ENCODE peak calls at places on chromosome 3, in eight cellular contexts. F, N, U, T, C, D, B and A are unnamed samples.

GRCh38 chr3:69094467-69095205 is 9.9 kb downstream of the ARL6IP5 start:
- DNase-seq in F (no peak), N (peak; percentile 72), U (no peak), T (no peak), C (no peak), D (no peak), B (no peak), A (no peak)

GRCh38 chr3:30516238-30516637 is 90.2 kb upstream of the TGFBR2 start:
- DNase-seq in F (no peak), N (peak; percentile 80), U (no peak), T (no peak), C (no peak), D (no peak), B (no peak), A (no peak)

GRCh38 chr3:166451997-166452396 is 614.8 kb upstream of the BCHE start:
- DNase-seq in F (no peak), N (no peak), U (no peak), T (no peak), C (no peak), D (no peak), B (no peak), A (no peak)

GRCh38 chr3:126969586-126969985 is 13.3 kb upstream of the PLXNA1 start:
- DNase-seq in F (no peak), N (peak; percentile 22), U (no peak), T (no peak), C (no peak), D (no peak), B (no peak), A (no peak)

GRCh38 chr3:167114619-167115018 is 265.5 kb downstream of the ZBBX start:
- DNase-seq in F (no peak), N (no peak), U (no peak), T (peak; percentile 7), C (no peak), D (no peak), B (no peak), A (no peak)

GRCh38 chr3:46512191-46512590 is 14.4 kb downstream of the RTP3 start:
- DNase-seq in F (no peak), N (no peak), U (no peak), T (no peak), C (no peak), D (no peak), B (no peak), A (no peak)

GRCh38 chr3:128301186-128302023 is 148.1 kb downstream of the EEFSEC start:
- DNase-seq in F (no peak), N (no peak), U (no peak), T (no peak), C (no peak), D (no peak), B (no peak), A (no peak)

GRCh38 chr3:132912416-132912753 is 125.8 kb upstream of the TMEM108 start:
- DNase-seq in F (no peak), N (no peak), U (no peak), T (no peak), C (no peak), D (no peak), B (no peak), A (no peak)

GRCh38 chr3:137764563-137765309 is 621 bp downstream of the SOX14 start:
- DNase-seq in F (no peak), N (no peak), U (no peak), T (no peak), C (no peak), D (no peak), B (no peak), A (no peak)

GRCh38 chr3:175105066-175105465 is 245.9 kb downstream of the NAALADL2 start:
- DNase-seq in F (no peak), N (peak; percentile 11), U (no peak), T (no peak), C (no peak), D (no peak), B (no peak), A (no peak)

GRCh38 chr3:146680602-146681001 is 75.5 kb upstream of the PLSCR5 start:
- DNase-seq in F (no peak), N (no peak), U (no peak), T (no peak), C (no peak), D (no peak), B (no peak), A (no peak)

GRCh38 chr3:136332776-136333175 is 82.6 kb downstream of the PCCB start:
- DNase-seq in F (no peak), N (peak; percentile 61), U (no peak), T (no peak), C (no peak), D (no peak), B (no peak), A (no peak)

GRCh38 chr3:124780767-124781485 is 50.7 kb downstream of the UMPS start:
- DNase-seq in F (no peak), N (peak; percentile 85), U (peak; percentile 88), T (peak; percentile 89), C (no peak), D (no peak), B (peak; percentile 40), A (no peak)

GRCh38 chr3:186097663-186098451 is 11.0 kb downstream of the ETV5 start:
- DNase-seq in F (no peak), N (peak; percentile 89), U (peak; percentile 86), T (peak; percentile 54), C (no peak), D (no peak), B (peak; percentile 66), A (peak; percentile 76)

GRCh38 chr3:23240386-23240785 is 37.3 kb downstream of the UBE2E2 start:
- DNase-seq in F (no peak), N (no peak), U (peak; percentile 37), T (no peak), C (no peak), D (no peak), B (no peak), A (no peak)

GRCh38 chr3:119978554-119979208 is 115.6 kb downstream of the GSK3B start:
- DNase-seq in F (no peak), N (no peak), U (peak; percentile 71), T (no peak), C (no peak), D (no peak), B (no peak), A (no peak)

GRCh38 chr3:50428007-50428633 is 68.8 kb upstream of the TMEM115 start:
- DNase-seq in F (no peak), N (no peak), U (no peak), T (no peak), C (no peak), D (no peak), B (no peak), A (no peak)

GRCh38 chr3:63981980-63982379 is 41.3 kb downstream of the PSMD6 start:
- DNase-seq in F (no peak), N (no peak), U (no peak), T (no peak), C (no peak), D (no peak), B (no peak), A (no peak)

GRCh38 chr3:76405196-76405595 is 619.8 kb upstream of the ZNF717 start:
- DNase-seq in F (no peak), N (no peak), U (no peak), T (no peak), C (no peak), D (no peak), B (no peak), A (no peak)

GRCh38 chr3:97889814-97890213 is 68.0 kb downstream of the CRYBG3 start:
- DNase-seq in F (no peak), N (no peak), U (no peak), T (no peak), C (no peak), D (no peak), B (no peak), A (no peak)

GRCh38 chr3:115706311-115706829 is 83.1 kb downstream of the GAP43 start:
- DNase-seq in F (no peak), N (peak; percentile 75), U (no peak), T (no peak), C (no peak), D (no peak), B (no peak), A (no peak)

GRCh38 chr3:14784087-14784596 is 34.6 kb upstream of the FGD5 start:
- DNase-seq in F (no peak), N (no peak), U (no peak), T (no peak), C (no peak), D (no peak), B (no peak), A (no peak)